ENCODE peak calls at places on chromosome 14, in five cellular contexts. One of them, this sample, is unnamed.
A peak's percentile ranks its signal among the peaks of the same experiment; 100 is the strongest.

GRCh38 chr14:90621205-90621600 is 195.0 kb downstream of the TTC7B start:
- DNase-seq in A172: no peak
- DNase-seq in heart left ventricle: no peak
- DNase-seq in posterior vena cava: no peak
- DNase-seq in left lung: no peak
- DNase-seq in this sample: no peak

GRCh38 chr14:94143239-94143638 is 13.8 kb upstream of the IFI27L2 start:
- DNase-seq in A172: no peak
- DNase-seq in heart left ventricle: no peak
- DNase-seq in posterior vena cava: no peak
- DNase-seq in left lung: no peak
- DNase-seq in this sample: no peak

GRCh38 chr14:96501383-96501745 is 818 bp upstream of the PAPOLA start:
- DNase-seq in A172: no peak
- DNase-seq in heart left ventricle: no peak
- DNase-seq in posterior vena cava: no peak
- DNase-seq in left lung: no peak
- DNase-seq in this sample: no peak

GRCh38 chr14:22333408-22334274 is 255.4 kb downstream of the DAD1 start:
- DNase-seq in A172: peak; percentile 77
- DNase-seq in heart left ventricle: no peak
- DNase-seq in posterior vena cava: no peak
- DNase-seq in left lung: no peak
- DNase-seq in this sample: peak; percentile 23

GRCh38 chr14:39491134-39491541 is 58.9 kb upstream of the FBXO33 start:
- DNase-seq in A172: peak; percentile 6
- DNase-seq in heart left ventricle: no peak
- DNase-seq in posterior vena cava: no peak
- DNase-seq in left lung: no peak
- DNase-seq in this sample: no peak

GRCh38 chr14:30547388-30548048 is 11.4 kb upstream of the G2E3 start:
- DNase-seq in A172: no peak
- DNase-seq in heart left ventricle: no peak
- DNase-seq in posterior vena cava: no peak
- DNase-seq in left lung: peak; percentile 62
- DNase-seq in this sample: no peak

GRCh38 chr14:67977468-67978034 is 158.0 kb downstream of the RAD51B start:
- DNase-seq in A172: no peak
- DNase-seq in heart left ventricle: no peak
- DNase-seq in posterior vena cava: no peak
- DNase-seq in left lung: no peak
- DNase-seq in this sample: no peak

GRCh38 chr14:85528080-85528881 is 1.7 kb upstream of the FLRT2 start:
- DNase-seq in A172: peak; percentile 61
- DNase-seq in heart left ventricle: no peak
- DNase-seq in posterior vena cava: no peak
- DNase-seq in left lung: no peak
- DNase-seq in this sample: peak; percentile 35

GRCh38 chr14:92528486-92529100 is 15.0 kb downstream of the RIN3 start:
- DNase-seq in A172: no peak
- DNase-seq in heart left ventricle: no peak
- DNase-seq in posterior vena cava: no peak
- DNase-seq in left lung: no peak
- DNase-seq in this sample: no peak

GRCh38 chr14:31806249-31806648 is 245.0 kb downstream of the NUBPL start:
- DNase-seq in A172: no peak
- DNase-seq in heart left ventricle: no peak
- DNase-seq in posterior vena cava: no peak
- DNase-seq in left lung: no peak
- DNase-seq in this sample: no peak

GRCh38 chr14:59406454-59407245 is 58.5 kb downstream of the GPR135 start:
- DNase-seq in A172: no peak
- DNase-seq in heart left ventricle: no peak
- DNase-seq in posterior vena cava: no peak
- DNase-seq in left lung: no peak
- DNase-seq in this sample: no peak

GRCh38 chr14:105398726-105399440 is 545 bp downstream of the TEX22 start:
- DNase-seq in A172: no peak
- DNase-seq in heart left ventricle: peak; percentile 55
- DNase-seq in posterior vena cava: no peak
- DNase-seq in left lung: no peak
- DNase-seq in this sample: no peak

GRCh38 chr14:31320922-31321779 is 99.2 kb downstream of the HEATR5A start:
- DNase-seq in A172: no peak
- DNase-seq in heart left ventricle: no peak
- DNase-seq in posterior vena cava: no peak
- DNase-seq in left lung: no peak
- DNase-seq in this sample: no peak

GRCh38 chr14:90995785-90996184 is 64.7 kb downstream of the RPS6KA5 start:
- DNase-seq in A172: peak; percentile 3
- DNase-seq in heart left ventricle: no peak
- DNase-seq in posterior vena cava: no peak
- DNase-seq in left lung: no peak
- DNase-seq in this sample: no peak

GRCh38 chr14:38999949-39000348 is 103.1 kb downstream of the SEC23A start:
- DNase-seq in A172: no peak
- DNase-seq in heart left ventricle: no peak
- DNase-seq in posterior vena cava: no peak
- DNase-seq in left lung: no peak
- DNase-seq in this sample: no peak

GRCh38 chr14:28765907-28766504 is 581 bp upstream of the FOXG1 start:
- DNase-seq in A172: no peak
- DNase-seq in heart left ventricle: no peak
- DNase-seq in posterior vena cava: no peak
- DNase-seq in left lung: peak; percentile 61
- DNase-seq in this sample: no peak

GRCh38 chr14:25049559-25050493 is at the start of gene STXBP6:
- DNase-seq in A172: no peak
- DNase-seq in heart left ventricle: peak; percentile 84
- DNase-seq in posterior vena cava: peak; percentile 87
- DNase-seq in left lung: peak; percentile 87
- DNase-seq in this sample: peak; percentile 34

GRCh38 chr14:86961106-86961716 is 1031.8 kb downstream of the GALC start:
- DNase-seq in A172: no peak
- DNase-seq in heart left ventricle: no peak
- DNase-seq in posterior vena cava: no peak
- DNase-seq in left lung: no peak
- DNase-seq in this sample: no peak

GRCh38 chr14:99737451-99737951 is 53.4 kb downstream of the CYP46A1 start:
- DNase-seq in A172: peak; percentile 55
- DNase-seq in heart left ventricle: peak; percentile 87
- DNase-seq in posterior vena cava: no peak
- DNase-seq in left lung: peak; percentile 88
- DNase-seq in this sample: peak; percentile 54

GRCh38 chr14:74586681-74587362 is 25.2 kb downstream of the LTBP2 start:
- DNase-seq in A172: no peak
- DNase-seq in heart left ventricle: no peak
- DNase-seq in posterior vena cava: no peak
- DNase-seq in left lung: peak; percentile 41
- DNase-seq in this sample: no peak

GRCh38 chr14:101357559-101358319 is 203.6 kb upstream of the DIO3 start:
- DNase-seq in A172: no peak
- DNase-seq in heart left ventricle: no peak
- DNase-seq in posterior vena cava: peak; percentile 47
- DNase-seq in left lung: no peak
- DNase-seq in this sample: no peak

GRCh38 chr14:100673085-100673806 is 53.4 kb upstream of the DLK1 start:
- DNase-seq in A172: no peak
- DNase-seq in heart left ventricle: no peak
- DNase-seq in posterior vena cava: no peak
- DNase-seq in left lung: peak; percentile 84
- DNase-seq in this sample: no peak

GRCh38 chr14:50045039-50045711 is 71.2 kb downstream of the VCPKMT start:
- DNase-seq in A172: peak; percentile 78
- DNase-seq in heart left ventricle: peak; percentile 88
- DNase-seq in posterior vena cava: peak; percentile 95
- DNase-seq in left lung: peak; percentile 87
- DNase-seq in this sample: peak; percentile 61

This sample was measured in gastrocnemius medialis.